ENCODE peak calls at places on chromosomes 5 and 9, in seven cellular contexts. A, J, I, W, C, Y and N are unnamed samples.

GRCh38 chr9:38700695-38701094 is 19.2 kb downstream of the FAM240B start:
- DNase-seq in A (no peak), J (no peak), I (no peak), W (no peak), C (no peak), Y (no peak), N (no peak)

GRCh38 chr5:142947427-142947709 is 177.2 kb downstream of the ARHGAP26 start:
- DNase-seq in A (no peak), J (no peak), I (no peak), W (no peak), C (no peak), Y (no peak), N (no peak)

GRCh38 chr5:143350790-143351603 is 52.5 kb downstream of the NR3C1 start:
- DNase-seq in A (peak), J (no peak), I (no peak), W (peak), C (no peak), Y (no peak), N (no peak)

GRCh38 chr5:74648835-74649286 is 8.3 kb upstream of the ENC1 start:
- DNase-seq in A (no peak), J (peak), I (peak), W (peak), C (no peak), Y (no peak), N (peak)

GRCh38 chr9:132241840-132242620 is 80.2 kb downstream of the NTNG2 start:
- DNase-seq in A (no peak), J (no peak), I (peak), W (no peak), C (no peak), Y (no peak), N (no peak)

GRCh38 chr5:8952147-8952546 is 593.7 kb downstream of the SEMA5A start:
- DNase-seq in A (no peak), J (no peak), I (no peak), W (no peak), C (no peak), Y (no peak), N (no peak)

GRCh38 chr9:75941066-75941465 is 50.6 kb downstream of the PCSK5 start:
- DNase-seq in A (no peak), J (no peak), I (no peak), W (no peak), C (no peak), Y (no peak), N (no peak)

GRCh38 chr9:4382722-4383317 is 83.0 kb upstream of the GLIS3 start:
- DNase-seq in A (peak), J (no peak), I (no peak), W (peak), C (no peak), Y (peak), N (peak)

GRCh38 chr5:28408186-28408585 is 1369.8 kb upstream of the CDH9 start:
- DNase-seq in A (no peak), J (no peak), I (no peak), W (no peak), C (no peak), Y (no peak), N (no peak)

GRCh38 chr9:4662989-4663792 is 1.1 kb downstream of the PLPP6 start:
- DNase-seq in A (no peak), J (peak), I (no peak), W (no peak), C (no peak), Y (no peak), N (no peak)

GRCh38 chr5:172747471-172747870 is 23.5 kb downstream of the DUSP1 start:
- DNase-seq in A (no peak), J (no peak), I (no peak), W (no peak), C (no peak), Y (no peak), N (no peak)

GRCh38 chr5:177988989-177989625 is 6.9 kb downstream of the PROP1 start:
- DNase-seq in A (no peak), J (no peak), I (no peak), W (no peak), C (no peak), Y (no peak), N (no peak)

GRCh38 chr9:19104528-19105282 is 2.0 kb upstream of the HAUS6 start:
- DNase-seq in A (no peak), J (no peak), I (no peak), W (no peak), C (no peak), Y (no peak), N (no peak)

GRCh38 chr9:108813951-108814601 is 41.7 kb downstream of the ACTL7B start:
- DNase-seq in A (peak), J (peak), I (no peak), W (peak), C (no peak), Y (no peak), N (no peak)

GRCh38 chr5:40321514-40321913 is 358.2 kb upstream of the PTGER4 start:
- DNase-seq in A (no peak), J (no peak), I (no peak), W (peak), C (no peak), Y (no peak), N (no peak)

GRCh38 chr9:127449332-127449966 is 1.8 kb downstream of the RPL12 start:
- DNase-seq in A (no peak), J (no peak), I (no peak), W (no peak), C (no peak), Y (no peak), N (no peak)

GRCh38 chr5:142717582-142718215 is 31.8 kb upstream of the FGF1 start:
- DNase-seq in A (no peak), J (peak), I (no peak), W (peak), C (no peak), Y (no peak), N (no peak)

GRCh38 chr5:158669275-158669674 is 430.4 kb downstream of the EBF1 start:
- DNase-seq in A (no peak), J (no peak), I (no peak), W (no peak), C (no peak), Y (no peak), N (no peak)

GRCh38 chr5:51033215-51033614 is 350.0 kb upstream of the ISL1 start:
- DNase-seq in A (no peak), J (no peak), I (no peak), W (no peak), C (no peak), Y (no peak), N (no peak)

GRCh38 chr5:93894471-93895354 is 153.3 kb upstream of the POU5F2 start:
- DNase-seq in A (peak), J (no peak), I (no peak), W (peak), C (no peak), Y (no peak), N (no peak)

GRCh38 chr5:83595217-83595616 is 123.7 kb downstream of the VCAN start:
- DNase-seq in A (no peak), J (no peak), I (no peak), W (no peak), C (no peak), Y (no peak), N (no peak)

GRCh38 chr5:78269088-78269703 is 25.3 kb downstream of the AP3B1 start:
- DNase-seq in A (no peak), J (no peak), I (peak), W (peak), C (no peak), Y (no peak), N (no peak)

GRCh38 chr5:144203750-144204596 is 33.3 kb downstream of the KCTD16 start:
- DNase-seq in A (peak), J (peak), I (peak), W (peak), C (peak), Y (no peak), N (peak)

GRCh38 chr9:105393576-105394344 is 54.1 kb upstream of the FSD1L start:
- DNase-seq in A (no peak), J (no peak), I (no peak), W (no peak), C (no peak), Y (no peak), N (no peak)

GRCh38 chr9:19229725-19230355 is 653 bp upstream of the DENND4C start:
- DNase-seq in A (peak), J (peak), I (no peak), W (peak), C (peak), Y (no peak), N (no peak)

GRCh38 chr5:54895816-54896341 is 89.5 kb downstream of the ESM1 start:
- DNase-seq in A (peak), J (peak), I (no peak), W (peak), C (no peak), Y (no peak), N (peak)

GRCh38 chr9:120609636-120610035 is 29.7 kb upstream of the CDK5RAP2 start:
- DNase-seq in A (no peak), J (no peak), I (no peak), W (no peak), C (no peak), Y (no peak), N (no peak)

GRCh38 chr5:133968057-133968993 is at the start of gene C5orf15:
- DNase-seq in A (peak), J (peak), I (peak), W (peak), C (peak), Y (peak), N (peak)
- TF ChIP-seq POLR2AphosphoS5 in A (peak), J (peak), I (peak), W (peak), C (no peak), Y (peak), N (peak)

DNA sequence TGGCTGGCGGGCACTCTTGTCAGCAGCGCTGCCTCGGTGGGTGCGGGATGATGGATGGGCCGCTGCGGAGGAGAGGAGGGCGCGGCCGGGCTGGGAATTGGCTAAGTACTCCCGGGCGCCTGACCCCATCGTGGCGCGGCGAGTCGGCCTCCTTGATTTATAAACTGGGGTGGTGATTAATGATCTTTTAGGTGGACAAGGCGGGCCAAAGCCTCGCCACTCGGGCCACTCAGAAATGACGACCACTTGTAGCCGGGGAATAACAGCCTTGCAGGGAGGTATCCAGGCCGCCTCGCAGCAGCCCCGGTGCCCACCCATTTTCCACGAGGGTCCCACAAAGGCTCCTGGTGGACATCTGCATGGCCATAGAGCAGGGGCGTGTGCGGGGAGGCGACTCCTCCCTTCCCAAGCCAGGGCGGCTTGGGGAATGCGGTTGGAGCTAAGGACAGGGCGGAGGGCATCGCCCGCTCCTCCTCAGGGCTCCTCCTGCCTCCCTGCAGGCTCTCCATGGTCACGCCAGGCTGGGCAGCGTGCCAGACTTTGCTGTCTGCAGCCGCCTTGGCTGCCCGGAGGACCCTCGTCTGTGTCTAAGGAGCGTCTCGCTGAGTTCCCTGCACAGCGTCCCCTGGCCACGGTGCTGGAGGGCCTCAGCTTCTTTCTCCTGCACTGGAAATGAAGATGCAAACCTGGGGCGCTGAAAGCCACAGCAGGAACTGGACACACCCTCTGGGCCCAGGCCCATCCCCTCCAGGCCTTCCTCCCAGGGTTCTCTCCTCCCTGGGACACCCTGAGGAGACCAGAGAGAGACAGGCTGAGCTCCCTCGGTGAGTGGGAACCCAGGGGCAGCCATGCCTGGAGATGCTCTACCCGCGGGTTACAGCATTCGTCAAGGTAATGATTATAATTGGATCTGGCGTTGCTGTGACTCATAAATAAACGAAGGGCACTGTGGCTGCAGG is 287.4 kb upstream of the IRX4 start:
- DNase-seq in A (no peak), J (no peak), I (no peak), W (no peak), C (no peak), Y (no peak), N (no peak)
- TF ChIP-seq EZH2 in A (no peak), J (no peak), I (no peak), W (no peak), C (no peak), Y (no peak), N (peak)

DNA sequence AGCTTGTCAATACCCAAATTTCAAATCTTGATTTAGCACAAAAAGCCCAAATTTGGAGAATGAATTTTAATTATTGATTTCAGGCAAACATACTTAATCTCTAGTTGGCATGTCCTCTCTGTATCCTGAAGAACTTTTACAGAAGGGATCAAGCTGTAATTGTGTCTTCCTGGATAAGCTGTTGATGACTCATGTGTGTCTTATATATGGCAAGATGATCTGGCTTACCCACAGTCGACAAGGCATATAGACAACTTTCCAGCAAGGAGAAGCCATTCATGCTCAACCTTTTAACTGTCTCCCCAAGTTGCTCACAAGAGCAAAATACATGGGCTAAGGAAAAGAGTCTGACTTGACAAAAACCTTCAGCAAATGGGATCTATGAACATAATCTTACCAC is 112.5 kb upstream of the SLCO6A1 start:
- DNase-seq in A (no peak), J (no peak), I (no peak), W (no peak), C (no peak), Y (no peak), N (no peak)
- H3K9ac ChIP-seq in A (no peak), J (no peak), I (no peak), W (no peak), C (no peak), Y (no peak), N (no peak)

GRCh38 chr5:10518352-10518751 is 45.5 kb upstream of the ANKRD33B start:
- DNase-seq in A (no peak), J (no peak), I (no peak), W (peak), C (no peak), Y (no peak), N (no peak)

GRCh38 chr5:10511741-10512640 is 51.9 kb upstream of the ANKRD33B start:
- DNase-seq in A (no peak), J (no peak), I (no peak), W (no peak), C (no peak), Y (no peak), N (no peak)

GRCh38 chr5:10515492-10515891 is 48.4 kb upstream of the ANKRD33B start:
- DNase-seq in A (no peak), J (no peak), I (no peak), W (no peak), C (no peak), Y (no peak), N (no peak)

GRCh38 chr5:10509593-10509992 is 54.3 kb upstream of the ANKRD33B start:
- DNase-seq in A (no peak), J (no peak), I (no peak), W (no peak), C (no peak), Y (no peak), N (no peak)

GRCh38 chr5:10513501-10514442 is 50.1 kb upstream of the ANKRD33B start:
- DNase-seq in A (no peak), J (no peak), I (no peak), W (peak), C (peak), Y (no peak), N (no peak)
- TF ChIP-seq POLR2AphosphoS5 in A (no peak), J (no peak), I (no peak), W (peak), C (no peak), Y (no peak), N (no peak)

GRCh38 chr5:129903466-129904101 is 681 bp upstream of the CHSY3 start:
- DNase-seq in A (no peak), J (no peak), I (no peak), W (no peak), C (peak), Y (no peak), N (no peak)
- TF ChIP-seq EZH2 in A (no peak), J (no peak), I (no peak), W (no peak), C (no peak), Y (peak), N (no peak)